ENCODE peak calls at places on chromosome 21, in ten cellular contexts. V is NCI-H2081; Z is GM12892; R is kidney tubule cell; T is glomerular endothelial cell; L is heart left ventricle; Q is NCI-H1105 treated with DMSO at 0.1 percent for 48 hours; A is AG08395; D is EL; M is activated CD4-positive, alpha-beta T cell treated with anti-CD3 and anti-CD28 coated beads, Interleukin-2, amount 50 U/mL, for 4 hours. X is an unnamed sample.

GRCh38 chr21:42010507-42011493 is 640 bp upstream of the ZBTB21 start:
- DNase-seq in V (peak; percentile 43), Z (peak; percentile 48), R (peak; percentile 43), T (no peak), L (peak; percentile 84), Q (peak; percentile 47), A (no peak), D (no peak), M (peak; percentile 11), X (peak; percentile 95)

GRCh38 chr21:36686955-36687354 is 12.0 kb upstream of the SIM2 start:
- DNase-seq in V (no peak), Z (no peak), R (no peak), T (no peak), L (no peak), Q (no peak), A (no peak), D (no peak), M (no peak), X (no peak)

GRCh38 chr21:43930074-43930847 is 65.2 kb downstream of the AGPAT3 start:
- DNase-seq in V (no peak), Z (no peak), R (no peak), T (no peak), L (no peak), Q (no peak), A (no peak), D (no peak), M (no peak), X (no peak)

GRCh38 chr21:45139473-45139872 is 65.1 kb downstream of the ADARB1 start:
- DNase-seq in V (no peak), Z (no peak), R (no peak), T (no peak), L (no peak), Q (no peak), A (no peak), D (no peak), M (no peak), X (no peak)

GRCh38 chr21:29342394-29342957 is 43.8 kb downstream of the BACH1 start:
- DNase-seq in V (no peak), Z (no peak), R (no peak), T (peak; percentile 77), L (peak; percentile 79), Q (no peak), A (peak; percentile 90), D (peak; percentile 96), M (no peak), X (no peak)

GRCh38 chr21:24955275-24955961 is 651.9 kb downstream of the MRPL39 start:
- DNase-seq in V (no peak), Z (no peak), R (no peak), T (no peak), L (no peak), Q (no peak), A (no peak), D (no peak), M (no peak), X (no peak)

GRCh38 chr21:36429672-36430546 is 44.7 kb downstream of the CHAF1B start:
- DNase-seq in V (no peak), Z (peak; percentile 74), R (peak; percentile 100), T (peak; percentile 98), L (peak; percentile 84), Q (no peak), A (peak; percentile 97), D (peak; percentile 100), M (peak; percentile 54), X (peak; percentile 85)

GRCh38 chr21:25639922-25640670 is 1.0 kb downstream of the JAM2 start:
- DNase-seq in V (peak; percentile 2), Z (peak; percentile 23), R (peak; percentile 2), T (no peak), L (peak; percentile 71), Q (peak; percentile 30), A (peak; percentile 4), D (peak; percentile 21), M (no peak), X (peak; percentile 78)

GRCh38 chr21:35053356-35054096 is 4.4 kb upstream of the RUNX1 start:
- DNase-seq in V (no peak), Z (no peak), R (no peak), T (no peak), L (no peak), Q (no peak), A (no peak), D (no peak), M (no peak), X (no peak)

GRCh38 chr21:41121785-41122415 is 46.1 kb upstream of the BACE2 start:
- DNase-seq in V (peak; percentile 56), Z (no peak), R (peak; percentile 87), T (peak; percentile 58), L (peak; percentile 84), Q (peak; percentile 46), A (peak; percentile 70), D (peak; percentile 76), M (peak; percentile 23), X (no peak)